ENCODE peak calls at places on chromosomes 13 and 19, in nine cellular contexts. U is activated naive CD4-positive, alpha-beta T cell; G is astrocyte; D is activated CD4-positive, alpha-beta memory T cell treated with anti-CD3 and anti-CD28 coated beads for 36 hours; L is germinal center; A is dorsolateral prefrontal cortex; M is stimulated activated CD4-positive, alpha-beta T cell treated with anti-CD3 and anti-CD28 coated beads, TNF-alpha, amount 100 ng/mL, for 48 hours; V is hepatocyte; I is T follicular helper cell. E is an unnamed sample.

GRCh38 chr13:111661776-111662175 is 341.3 kb downstream of the TEX29 start:
- DNase-seq in U (no peak), G (no peak), D (no peak), L (no peak), A (no peak), M (no peak), V (no peak), I (no peak), E (no peak)

GRCh38 chr13:25249001-25249543 is 38.2 kb downstream of the MTMR6 start:
- DNase-seq in U (no peak), G (peak), D (no peak), L (no peak), A (peak), M (no peak), V (peak), I (no peak), E (peak)

GRCh38 chr13:112974676-112975075 is 5.7 kb downstream of the MCF2L start:
- DNase-seq in U (no peak), G (no peak), D (no peak), L (no peak), A (no peak), M (no peak), V (no peak), I (no peak), E (no peak)

GRCh38 chr19:14772995-14773394 is 5.4 kb downstream of the ADGRE2 start:
- DNase-seq in U (no peak), G (no peak), D (no peak), L (no peak), A (no peak), M (no peak), V (no peak), I (no peak), E (no peak)

GRCh38 chr13:71785361-71785760 is 81.6 kb downstream of the DACH1 start:
- DNase-seq in U (no peak), G (no peak), D (no peak), L (no peak), A (no peak), M (no peak), V (no peak), I (no peak), E (no peak)

GRCh38 chr19:12721656-12722565 is 1.8 kb downstream of the TNPO2 start:
- DNase-seq in U (peak), G (peak), D (peak), L (peak), A (no peak), M (no peak), V (peak), I (peak), E (peak)

GRCh38 chr13:39810091-39810877 is 154.8 kb downstream of the COG6 start:
- DNase-seq in U (no peak), G (no peak), D (no peak), L (no peak), A (no peak), M (no peak), V (no peak), I (no peak), E (peak)

GRCh38 chr19:48102870-48103751 is 7.5 kb downstream of the PLA2G4C start:
- DNase-seq in U (no peak), G (peak), D (peak), L (peak), A (no peak), M (no peak), V (peak), I (no peak), E (peak)

GRCh38 chr13:111877906-111878305 is 189.0 kb upstream of the SOX1 start:
- DNase-seq in U (no peak), G (no peak), D (no peak), L (no peak), A (no peak), M (no peak), V (no peak), I (no peak), E (no peak)

GRCh38 chr19:39335168-39335567 is 675 bp downstream of the GMFG start:
- DNase-seq in U (no peak), G (no peak), D (peak), L (no peak), A (no peak), M (peak), V (no peak), I (no peak), E (no peak)

GRCh38 chr19:19966862-19967261 is 66.1 kb downstream of the ZNF93 start:
- DNase-seq in U (no peak), G (no peak), D (no peak), L (no peak), A (no peak), M (no peak), V (no peak), I (no peak), E (no peak)

GRCh38 chr13:65943024-65943423 is 1287.1 kb downstream of the PCDH9 start:
- DNase-seq in U (no peak), G (peak), D (no peak), L (no peak), A (no peak), M (no peak), V (no peak), I (no peak), E (no peak)

GRCh38 chr19:30006206-30006605 is 64.2 kb downstream of the URI1 start:
- DNase-seq in U (no peak), G (no peak), D (no peak), L (no peak), A (no peak), M (no peak), V (no peak), I (no peak), E (no peak)

GRCh38 chr13:26971990-26972888 is 199.4 kb downstream of the USP12 start:
- DNase-seq in U (no peak), G (peak), D (peak), L (peak), A (no peak), M (no peak), V (peak), I (no peak), E (peak)

GRCh38 chr13:99218545-99218944 is 17.9 kb downstream of the UBAC2 start:
- DNase-seq in U (no peak), G (peak), D (no peak), L (no peak), A (no peak), M (no peak), V (no peak), I (no peak), E (peak)

GRCh38 chr19:7292950-7293794 is 1.0 kb downstream of the INSR start:
- DNase-seq in U (no peak), G (no peak), D (peak), L (no peak), A (no peak), M (no peak), V (peak), I (no peak), E (peak)

GRCh38 chr19:11375143-11375948 is 880 bp downstream of the SWSAP1 start:
- DNase-seq in U (peak), G (no peak), D (peak), L (peak), A (peak), M (peak), V (peak), I (peak), E (peak)

GRCh38 chr13:73943137-73943964 is 190.9 kb downstream of the KLF12 start:
- DNase-seq in U (no peak), G (no peak), D (no peak), L (no peak), A (no peak), M (no peak), V (no peak), I (no peak), E (no peak)

GRCh38 chr19:1264801-1265610 is 4.1 kb upstream of the CIRBP start:
- DNase-seq in U (no peak), G (peak), D (no peak), L (peak), A (no peak), M (no peak), V (peak), I (no peak), E (peak)

E was measured in dermis blood vessel endothelial cell.